ENCODE peak calls at places on chromosomes 1 and 21, in seven cellular contexts. Z, P, Q, D, F, V and I are unnamed samples.

GRCh38 chr1:4691766-4692405 is 37.5 kb downstream of the AJAP1 start:
- DNase-seq in Z (no peak), P (no peak), Q (no peak), D (no peak), F (no peak), V (no peak), I (no peak)

GRCh38 chr1:54220004-54220811 is 20.2 kb downstream of the MRPL37 start:
- DNase-seq in Z (no peak), P (no peak), Q (peak), D (peak), F (no peak), V (no peak), I (peak)

GRCh38 chr1:117607471-117607870 is 1.6 kb downstream of the TENT5C start:
- DNase-seq in Z (no peak), P (peak), Q (peak), D (peak), F (peak), V (no peak), I (no peak)

GRCh38 chr1:154862927-154863701 is 7.0 kb downstream of the KCNN3 start:
- DNase-seq in Z (no peak), P (no peak), Q (peak), D (no peak), F (no peak), V (no peak), I (no peak)

GRCh38 chr21:38351961-38352521 is 95.2 kb downstream of the KCNJ15 start:
- DNase-seq in Z (no peak), P (no peak), Q (peak), D (peak), F (no peak), V (peak), I (peak)

GRCh38 chr1:42684139-42684538 is 1.9 kb downstream of the YBX1 start:
- DNase-seq in Z (no peak), P (no peak), Q (peak), D (peak), F (no peak), V (no peak), I (peak)

GRCh38 chr1:196387766-196388165 is 220.5 kb downstream of the KCNT2 start:
- DNase-seq in Z (no peak), P (no peak), Q (no peak), D (no peak), F (no peak), V (no peak), I (peak)

GRCh38 chr1:60103186-60103585 is 29.6 kb upstream of the C1orf87 start:
- DNase-seq in Z (no peak), P (no peak), Q (no peak), D (peak), F (no peak), V (no peak), I (no peak)

GRCh38 chr1:15723631-15724246 is 12.3 kb upstream of the SLC25A34 start:
- DNase-seq in Z (no peak), P (no peak), Q (no peak), D (no peak), F (no peak), V (peak), I (no peak)

GRCh38 chr1:29122987-29123870 is 474 bp downstream of the TMEM200B start:
- DNase-seq in Z (no peak), P (peak), Q (peak), D (peak), F (peak), V (peak), I (peak)

GRCh38 chr1:206933333-206933945 is 11.7 kb upstream of the FCMR start:
- DNase-seq in Z (peak), P (no peak), Q (peak), D (no peak), F (peak), V (peak), I (no peak)

GRCh38 chr1:30904962-30905335 is 3.6 kb downstream of the SDC3 start:
- DNase-seq in Z (no peak), P (no peak), Q (no peak), D (no peak), F (no peak), V (no peak), I (no peak)

GRCh38 chr21:39048574-39048973 is 134.7 kb downstream of the PSMG1 start:
- DNase-seq in Z (no peak), P (no peak), Q (no peak), D (peak), F (no peak), V (peak), I (peak)

GRCh38 chr1:28579374-28579773 is 12.7 kb upstream of the RAB42 start:
- DNase-seq in Z (no peak), P (no peak), Q (no peak), D (no peak), F (no peak), V (no peak), I (no peak)

GRCh38 chr1:233780049-233780448 is 124.4 kb upstream of the SLC35F3 start:
- DNase-seq in Z (no peak), P (no peak), Q (no peak), D (no peak), F (no peak), V (no peak), I (no peak)

GRCh38 chr1:203368624-203369451 is 17.9 kb upstream of the FMOD start:
- DNase-seq in Z (no peak), P (no peak), Q (peak), D (peak), F (no peak), V (no peak), I (peak)

GRCh38 chr1:235397733-235398132 is 30.5 kb downstream of the TBCE start:
- DNase-seq in Z (no peak), P (no peak), Q (no peak), D (peak), F (no peak), V (peak), I (peak)

GRCh38 chr1:12191242-12192032 is 24.6 kb downstream of the TNFRSF1B start:
- DNase-seq in Z (no peak), P (no peak), Q (no peak), D (no peak), F (no peak), V (peak), I (no peak)

GRCh38 chr1:172352435-172352834 is 68.0 kb upstream of the C1orf105 start:
- DNase-seq in Z (no peak), P (no peak), Q (no peak), D (peak), F (no peak), V (peak), I (peak)

GRCh38 chr1:231867607-231868006 is 241.0 kb downstream of the DISC1 start:
- DNase-seq in Z (no peak), P (no peak), Q (no peak), D (peak), F (no peak), V (no peak), I (peak)

GRCh38 chr1:57353589-57353988 is 70.3 kb downstream of the DAB1 start:
- DNase-seq in Z (no peak), P (no peak), Q (no peak), D (no peak), F (no peak), V (no peak), I (peak)

GRCh38 chr1:119506941-119507340 is at the start of gene HSD3B1:
- DNase-seq in Z (no peak), P (no peak), Q (no peak), D (no peak), F (no peak), V (peak), I (no peak)

GRCh38 chr1:26404641-26405040 is 6.0 kb upstream of the LIN28A start:
- DNase-seq in Z (no peak), P (no peak), Q (no peak), D (no peak), F (no peak), V (peak), I (peak)

GRCh38 chr1:198556969-198557368 is 16.5 kb upstream of the ATP6V1G3 start:
- DNase-seq in Z (no peak), P (no peak), Q (no peak), D (no peak), F (no peak), V (no peak), I (no peak)

GRCh38 chr1:226364129-226364899 is 43.6 kb downstream of the PARP1 start:
- DNase-seq in Z (no peak), P (no peak), Q (peak), D (no peak), F (no peak), V (peak), I (peak)

GRCh38 chr1:44849575-44850132 is 6.6 kb upstream of the PTCH2 start:
- DNase-seq in Z (no peak), P (no peak), Q (no peak), D (peak), F (no peak), V (no peak), I (peak)

DNA sequence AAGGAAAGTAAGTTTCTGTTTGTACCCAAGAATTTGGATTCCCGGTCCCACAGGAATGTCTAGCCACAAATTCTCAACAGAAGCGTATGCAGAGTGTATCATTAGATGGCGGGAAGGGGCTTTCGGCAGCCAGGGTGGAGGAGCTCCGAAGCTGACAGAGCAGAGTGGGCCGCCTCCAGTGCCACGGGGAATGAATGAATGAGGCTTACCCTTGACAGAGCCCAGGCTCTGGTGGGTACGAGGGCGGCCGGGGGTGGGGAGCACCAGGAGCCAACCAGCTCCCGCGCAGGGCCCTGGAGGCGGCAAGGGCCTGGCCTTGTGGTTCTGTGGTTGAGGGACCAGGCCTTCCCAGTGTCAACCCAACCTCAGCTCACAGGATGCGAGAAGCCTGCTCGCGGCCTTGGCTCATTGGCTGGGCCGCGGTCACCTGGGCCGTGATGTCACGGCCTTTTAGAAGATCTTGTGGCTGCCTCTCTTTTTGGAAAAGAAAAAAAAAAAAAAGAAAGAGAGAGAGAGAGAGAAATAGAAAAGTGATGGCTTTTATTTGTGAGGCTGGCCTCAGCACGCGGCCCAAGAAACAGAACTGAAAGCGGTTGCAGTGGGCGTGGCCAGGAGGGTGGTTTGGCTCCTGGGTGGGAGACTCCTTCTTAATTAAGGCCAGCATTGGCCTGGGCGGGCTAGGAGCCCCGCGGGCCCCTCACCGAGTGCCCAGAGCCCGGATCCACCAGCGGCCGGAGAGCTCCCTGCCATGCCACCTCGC is 34.9 kb upstream of the RUNX3 start:
- DNase-seq in Z (peak), P (no peak), Q (peak), D (peak), F (no peak), V (no peak), I (peak)
- H3K4ac ChIP-seq in Z (no peak), P (no peak), Q (no peak), D (no peak), F (no peak), V (no peak), I (peak)

DNA sequence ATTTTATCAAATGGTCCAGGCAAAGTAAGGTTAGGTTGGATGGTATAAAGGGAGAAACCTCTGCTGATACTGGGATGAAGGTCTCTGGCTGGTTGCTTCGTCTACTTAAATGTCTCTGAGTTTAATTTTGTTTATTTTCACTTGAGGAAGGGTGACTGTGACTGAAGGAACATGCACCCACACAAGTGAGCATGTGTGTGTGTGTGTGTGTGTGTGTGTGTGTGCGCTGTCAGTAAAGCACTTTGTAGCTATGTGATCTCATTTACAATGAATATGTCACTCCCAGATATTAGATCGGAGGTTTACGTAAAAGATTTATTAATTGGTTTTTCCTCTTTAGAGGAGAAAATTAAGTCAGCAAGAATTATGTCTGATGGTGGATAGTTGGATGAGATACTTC is 4.4 kb downstream of the FOXD2 start:
- DNase-seq in Z (no peak), P (no peak), Q (no peak), D (no peak), F (no peak), V (no peak), I (no peak)
- H3K4ac ChIP-seq in Z (no peak), P (no peak), Q (no peak), D (no peak), F (no peak), V (no peak), I (no peak)

GRCh38 chr1:175564119-175564518 is 179.3 kb downstream of the TNR start:
- DNase-seq in Z (peak), P (no peak), Q (no peak), D (no peak), F (no peak), V (no peak), I (no peak)
- H3K4ac ChIP-seq in Z (no peak), P (no peak), Q (no peak), D (no peak), F (no peak), V (no peak), I (no peak)

DNA sequence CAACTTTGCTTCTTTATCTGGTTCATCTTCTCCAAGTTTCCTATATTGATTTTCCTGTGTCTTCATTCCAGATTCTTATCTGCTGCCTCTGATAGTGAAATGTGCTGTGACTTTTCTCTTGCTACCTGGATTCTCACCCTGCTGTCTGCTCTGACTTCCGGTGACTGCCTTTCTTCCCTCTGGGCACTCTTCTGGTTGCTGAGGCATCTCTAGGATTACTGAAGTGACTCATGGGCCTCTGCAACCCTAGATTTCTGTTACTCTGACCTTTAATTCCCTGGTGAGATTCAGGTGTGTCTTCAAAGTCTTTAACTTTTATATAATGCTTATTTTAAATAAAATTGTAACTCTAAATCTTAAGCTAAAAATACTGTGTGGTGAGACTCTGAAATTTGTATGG is 46.9 kb downstream of the GIPC2 start:
- DNase-seq in Z (no peak), P (no peak), Q (peak), D (no peak), F (no peak), V (peak), I (no peak)
- H3K4ac ChIP-seq in Z (no peak), P (no peak), Q (no peak), D (no peak), F (no peak), V (no peak), I (no peak)